ENCODE peak calls at places on chromosomes 6 and 20, in five cellular contexts. One of them, this sample, is unnamed.

GRCh38 chr6:113672691-113673149 is 184.4 kb upstream of the MARCKS start:
- DNase-seq in WTC11: no peak
- DNase-seq in K562: no peak
- DNase-seq in H1: no peak
- DNase-seq in GM12878: no peak
- DNase-seq in this sample: no peak

GRCh38 chr6:43095939-43096338 is 19.8 kb downstream of the PTK7 start:
- DNase-seq in H1: no peak
- DNase-seq in WTC11: no peak
- DNase-seq in GM12878: no peak
- DNase-seq in K562: no peak
- DNase-seq in this sample: no peak

GRCh38 chr6:11110921-11111768 is at the start of gene ERVFRD-1:
- DNase-seq in GM12878: no peak
- DNase-seq in K562: no peak
- DNase-seq in WTC11: no peak
- DNase-seq in H1: no peak
- DNase-seq in this sample: no peak

GRCh38 chr20:42419814-42420532 is 769.7 kb downstream of the PTPRT start:
- DNase-seq in GM12878: no peak
- DNase-seq in K562: no peak
- DNase-seq in H1: no peak
- DNase-seq in WTC11: no peak
- DNase-seq in this sample: no peak

GRCh38 chr20:51014797-51015722 is 7.8 kb downstream of the KCNG1 start:
- DNase-seq in K562: peak; percentile 69
- DNase-seq in WTC11: peak; percentile 89
- DNase-seq in H1: no peak
- DNase-seq in GM12878: no peak
- DNase-seq in this sample: peak; percentile 78

GRCh38 chr6:99522531-99522930 is 7.3 kb upstream of the USP45 start:
- DNase-seq in H1: no peak
- DNase-seq in WTC11: no peak
- DNase-seq in K562: no peak
- DNase-seq in GM12878: no peak
- DNase-seq in this sample: no peak

GRCh38 chr6:56349196-56349595 is 101.8 kb upstream of the COL21A1 start:
- DNase-seq in GM12878: no peak
- DNase-seq in K562: no peak
- DNase-seq in H1: no peak
- DNase-seq in WTC11: no peak
- DNase-seq in this sample: no peak

GRCh38 chr6:69706724-69707123 is 90.1 kb downstream of the LMBRD1 start:
- DNase-seq in K562: no peak
- DNase-seq in WTC11: no peak
- DNase-seq in H1: no peak
- DNase-seq in GM12878: no peak
- DNase-seq in this sample: no peak

GRCh38 chr6:72283571-72283970 is 338.3 kb upstream of the KCNQ5 start:
- DNase-seq in WTC11: no peak
- DNase-seq in GM12878: no peak
- DNase-seq in K562: no peak
- DNase-seq in H1: no peak
- DNase-seq in this sample: no peak

GRCh38 chr20:11651138-11651537 is 266.6 kb upstream of the BTBD3 start:
- DNase-seq in K562: no peak
- DNase-seq in WTC11: no peak
- DNase-seq in H1: no peak
- DNase-seq in GM12878: no peak
- DNase-seq in this sample: no peak

GRCh38 chr6:1949533-1949932 is 295.9 kb downstream of the GMDS start:
- DNase-seq in H1: no peak
- DNase-seq in K562: no peak
- DNase-seq in WTC11: no peak
- DNase-seq in GM12878: no peak
- DNase-seq in this sample: no peak

GRCh38 chr6:140485740-140486467 is 1111.5 kb upstream of the CITED2 start:
- DNase-seq in K562: no peak
- DNase-seq in H1: no peak
- DNase-seq in GM12878: peak; percentile 9
- DNase-seq in WTC11: no peak
- DNase-seq in this sample: no peak

GRCh38 chr6:15254074-15254975 is 8.5 kb downstream of the JARID2 start:
- DNase-seq in WTC11: no peak
- DNase-seq in GM12878: peak; percentile 82
- DNase-seq in H1: no peak
- DNase-seq in K562: no peak
- DNase-seq in this sample: no peak

GRCh38 chr6:49548613-49549304 is 1.7 kb upstream of the C6orf141 start:
- DNase-seq in K562: no peak
- DNase-seq in GM12878: no peak
- DNase-seq in H1: no peak
- DNase-seq in WTC11: peak; percentile 39
- DNase-seq in this sample: no peak

GRCh38 chr6:33207569-33208088 is 671 bp upstream of the RING1 start:
- DNase-seq in WTC11: peak; percentile 46
- DNase-seq in H1: no peak
- DNase-seq in K562: peak; percentile 46
- DNase-seq in GM12878: no peak
- DNase-seq in this sample: peak; percentile 32

GRCh38 chr6:101226677-101227135 is 166.8 kb upstream of the GRIK2 start:
- DNase-seq in K562: no peak
- DNase-seq in WTC11: peak; percentile 89
- DNase-seq in GM12878: no peak
- DNase-seq in H1: peak; percentile 85
- DNase-seq in this sample: peak; percentile 18

GRCh38 chr6:166275714-166276166 is 32.5 kb downstream of the PRR18 start:
- DNase-seq in GM12878: no peak
- DNase-seq in WTC11: peak; percentile 79
- DNase-seq in K562: peak; percentile 88
- DNase-seq in H1: no peak
- DNase-seq in this sample: peak; percentile 87

GRCh38 chr6:26575494-26575939 is 21.2 kb upstream of the ABT1 start:
- DNase-seq in WTC11: peak; percentile 63
- DNase-seq in K562: peak; percentile 54
- DNase-seq in H1: no peak
- DNase-seq in GM12878: no peak
- DNase-seq in this sample: no peak

GRCh38 chr6:98581725-98582124 is 252.6 kb upstream of the POU3F2 start:
- DNase-seq in K562: no peak
- DNase-seq in WTC11: no peak
- DNase-seq in H1: no peak
- DNase-seq in GM12878: no peak
- DNase-seq in this sample: no peak

GRCh38 chr6:6781172-6781876 is 192.8 kb downstream of the LY86 start:
- DNase-seq in H1: no peak
- DNase-seq in WTC11: no peak
- DNase-seq in K562: no peak
- DNase-seq in GM12878: no peak
- DNase-seq in this sample: no peak

GRCh38 chr6:5302220-5302946 is 41.1 kb downstream of the FARS2 start:
- DNase-seq in GM12878: peak; percentile 92
- DNase-seq in H1: no peak
- DNase-seq in WTC11: no peak
- DNase-seq in K562: peak; percentile 43
- DNase-seq in this sample: no peak

GRCh38 chr6:158476389-158476788 is 83.5 kb upstream of the TMEM181 start:
- DNase-seq in GM12878: peak; percentile 45
- DNase-seq in WTC11: no peak
- DNase-seq in K562: no peak
- DNase-seq in H1: no peak
- DNase-seq in this sample: no peak

GRCh38 chr20:19453369-19453768 is 240.9 kb downstream of the SLC24A3 start:
- DNase-seq in GM12878: no peak
- DNase-seq in K562: no peak
- DNase-seq in WTC11: no peak
- DNase-seq in H1: no peak
- DNase-seq in this sample: no peak

GRCh38 chr6:38115633-38116022 is 296.1 kb downstream of the ZFAND3 start:
- DNase-seq in H1: no peak
- DNase-seq in K562: no peak
- DNase-seq in GM12878: no peak
- DNase-seq in WTC11: no peak
- DNase-seq in this sample: no peak

GRCh38 chr6:38116248-38116647 is 296.7 kb downstream of the ZFAND3 start:
- DNase-seq in GM12878: no peak
- DNase-seq in WTC11: no peak
- DNase-seq in H1: no peak
- DNase-seq in K562: no peak
- DNase-seq in this sample: no peak

GRCh38 chr6:38113810-38114577 is 294.5 kb downstream of the ZFAND3 start:
- DNase-seq in H1: no peak
- DNase-seq in GM12878: no peak
- DNase-seq in K562: no peak
- DNase-seq in WTC11: no peak
- DNase-seq in this sample: no peak

GRCh38 chr6:38114976-38115632 is 295.6 kb downstream of the ZFAND3 start:
- DNase-seq in GM12878: no peak
- DNase-seq in WTC11: no peak
- DNase-seq in K562: no peak
- DNase-seq in H1: no peak
- DNase-seq in this sample: no peak

GRCh38 chr6:38117281-38117680 is 297.8 kb downstream of the ZFAND3 start:
- DNase-seq in WTC11: no peak
- DNase-seq in H1: no peak
- DNase-seq in GM12878: no peak
- DNase-seq in K562: no peak
- DNase-seq in this sample: no peak
- TF ChIP-seq SP1 in WTC11: no peak
- TF ChIP-seq SP1 in H1: no peak
- TF ChIP-seq SP1 in GM12878: no peak
- TF ChIP-seq SP1 in K562: no peak
- TF ChIP-seq SP1 in this sample: no peak

DNA sequence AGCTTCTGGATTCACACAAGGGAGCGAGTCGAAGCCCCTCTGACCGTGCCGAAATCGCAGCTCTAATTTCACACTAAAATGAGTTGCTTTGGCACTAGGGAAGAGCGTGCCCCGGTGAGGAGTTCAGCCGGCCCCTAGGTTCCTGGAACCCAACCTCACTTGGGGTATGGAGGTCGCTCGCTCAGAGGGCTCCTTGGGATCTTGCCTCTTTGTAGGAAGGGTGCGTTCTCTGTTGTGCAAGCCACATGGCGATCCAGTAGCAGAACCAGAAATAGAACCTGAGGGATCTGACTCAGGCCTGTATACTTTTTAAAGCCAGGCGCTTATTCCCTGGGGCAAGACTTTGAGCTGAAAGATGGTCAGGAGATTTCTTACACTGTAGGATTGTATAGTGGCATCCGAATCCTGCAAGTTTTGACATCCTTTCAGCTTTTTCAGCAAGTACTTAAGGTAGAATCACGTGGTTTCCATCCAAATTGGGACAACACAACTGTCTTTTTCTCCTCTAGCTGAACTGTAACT is 861 bp upstream of the RALGAPA2 start:
- DNase-seq in WTC11: peak; percentile 26
- DNase-seq in K562: no peak
- DNase-seq in GM12878: no peak
- DNase-seq in H1: no peak
- DNase-seq in this sample: no peak
- TF ChIP-seq SP1 in WTC11: no peak
- TF ChIP-seq SP1 in K562: no peak
- TF ChIP-seq SP1 in GM12878: no peak
- TF ChIP-seq SP1 in H1: no peak
- TF ChIP-seq SP1 in this sample: no peak

DNA sequence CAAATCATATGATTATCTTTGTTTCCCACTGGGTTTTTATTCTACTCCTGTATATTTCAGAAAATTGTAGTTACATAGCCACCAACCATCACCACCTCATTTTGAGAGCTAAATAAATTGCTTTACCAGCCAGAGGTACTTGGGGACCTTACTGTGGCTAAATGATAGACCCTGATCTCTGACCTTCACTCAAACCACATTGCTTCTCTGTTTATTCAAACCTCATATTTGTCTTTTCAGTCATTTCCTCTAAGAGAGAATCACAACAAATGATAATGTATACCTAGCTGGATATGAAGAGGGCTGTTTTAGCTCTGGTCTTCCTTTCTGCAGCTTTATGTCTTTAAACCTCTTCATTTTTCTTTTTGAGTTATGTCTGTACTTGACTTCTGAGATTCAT is 142.8 kb downstream of the ADGB start:
- DNase-seq in H1: no peak
- DNase-seq in WTC11: no peak
- DNase-seq in GM12878: no peak
- DNase-seq in K562: no peak
- DNase-seq in this sample: no peak
- TF ChIP-seq SP1 in H1: no peak
- TF ChIP-seq SP1 in WTC11: no peak
- TF ChIP-seq SP1 in GM12878: no peak
- TF ChIP-seq SP1 in K562: no peak
- TF ChIP-seq SP1 in this sample: no peak

DNA sequence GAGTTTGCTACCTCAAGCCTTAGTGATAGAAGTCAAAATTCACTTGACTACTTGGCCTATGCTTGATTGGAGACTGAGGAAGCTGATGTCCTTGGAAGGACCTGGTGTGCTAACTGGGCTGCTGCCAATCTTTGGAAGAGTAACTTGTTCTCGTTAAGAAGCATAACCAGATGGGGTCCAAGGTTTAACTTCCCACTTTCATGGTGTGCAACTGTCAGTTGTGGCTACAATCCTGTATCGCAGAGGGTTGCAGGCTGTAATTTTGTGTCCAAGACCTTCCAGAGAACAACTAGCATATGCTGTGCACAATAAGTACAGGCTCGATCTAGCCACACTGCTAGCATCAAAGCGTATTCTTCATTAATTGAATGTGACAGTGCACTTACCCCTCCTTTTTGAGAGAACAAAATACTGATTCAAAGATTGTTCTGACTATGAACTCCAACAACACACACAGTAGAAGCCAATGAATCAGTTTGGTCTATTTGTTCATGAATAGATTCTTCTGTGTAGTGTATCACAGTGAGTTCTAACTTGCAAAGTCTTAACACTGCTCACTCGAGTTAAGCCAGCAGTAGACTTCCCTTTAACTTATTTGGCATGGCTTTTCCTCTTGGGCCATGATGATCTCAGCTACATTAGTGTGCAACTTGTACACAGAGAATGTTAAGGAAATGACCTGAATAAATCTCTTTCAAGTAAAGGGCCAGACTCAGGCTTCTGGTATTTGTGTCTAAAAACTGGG is 15.8 kb upstream of the PLCB1 start:
- DNase-seq in K562: no peak
- DNase-seq in GM12878: no peak
- DNase-seq in WTC11: no peak
- DNase-seq in H1: no peak
- DNase-seq in this sample: no peak
- TF ChIP-seq SP1 in K562: no peak
- TF ChIP-seq SP1 in GM12878: no peak
- TF ChIP-seq SP1 in WTC11: no peak
- TF ChIP-seq SP1 in H1: no peak
- TF ChIP-seq SP1 in this sample: no peak

GRCh38 chr6:76682842-76683241 is 610.4 kb upstream of the IMPG1 start:
- DNase-seq in WTC11: no peak
- DNase-seq in H1: no peak
- DNase-seq in GM12878: no peak
- DNase-seq in K562: no peak
- DNase-seq in this sample: peak; percentile 6

GRCh38 chr6:76681781-76682180 is 609.3 kb upstream of the IMPG1 start:
- DNase-seq in K562: no peak
- DNase-seq in GM12878: no peak
- DNase-seq in H1: no peak
- DNase-seq in WTC11: no peak
- DNase-seq in this sample: no peak

GRCh38 chr6:76671751-76672150 is 599.3 kb upstream of the IMPG1 start:
- DNase-seq in WTC11: no peak
- DNase-seq in K562: no peak
- DNase-seq in H1: no peak
- DNase-seq in GM12878: no peak
- DNase-seq in this sample: no peak

GRCh38 chr6:76677017-76677416 is 604.6 kb upstream of the IMPG1 start:
- DNase-seq in K562: no peak
- DNase-seq in H1: no peak
- DNase-seq in WTC11: no peak
- DNase-seq in GM12878: no peak
- DNase-seq in this sample: no peak
- TF ChIP-seq SP1 in K562: no peak
- TF ChIP-seq SP1 in H1: no peak
- TF ChIP-seq SP1 in WTC11: no peak
- TF ChIP-seq SP1 in GM12878: no peak
- TF ChIP-seq SP1 in this sample: no peak

This sample was measured in HEK293T.